ENCODE peak calls at places on chromosomes 5 and 9, in four cellular contexts. T is GM23248, E is prostate gland, H is heart right ventricle. R is an unnamed sample.

GRCh38 chr5:1983919-1984695 is 101.4 kb upstream of the IRX4 start:
- DNase-seq in H (no peak), T (no peak), E (no peak), R (no peak)

GRCh38 chr5:53948598-53948997 is 361.8 kb downstream of the ARL15 start:
- DNase-seq in E (no peak), H (no peak), T (no peak), R (no peak)

GRCh38 chr9:91419222-91420191 is 4.1 kb downstream of the NFIL3 start:
- DNase-seq in H (peak; percentile 28), T (peak; percentile 97), E (peak; percentile 16), R (no peak)

GRCh38 chr5:154664869-154665268 is 90.3 kb upstream of the LARP1 start:
- DNase-seq in H (no peak), T (no peak), E (no peak), R (no peak)

GRCh38 chr5:133895979-133896378 is 72.4 kb downstream of the C5orf15 start:
- DNase-seq in E (no peak), H (no peak), T (no peak), R (no peak)

GRCh38 chr5:171981847-171982246 is 24.6 kb downstream of the FBXW11 start:
- DNase-seq in T (no peak), H (no peak), E (no peak), R (no peak)

GRCh38 chr5:51225671-51226419 is 157.4 kb upstream of the ISL1 start:
- DNase-seq in E (no peak), T (peak; percentile 6), H (no peak), R (no peak)

GRCh38 chr5:15550502-15551115 is 50.6 kb downstream of the FBXL7 start:
- DNase-seq in E (peak; percentile 28), T (no peak), H (no peak), R (no peak)

GRCh38 chr5:150143725-150144058 is 12.0 kb downstream of the PDGFRB start:
- DNase-seq in H (no peak), E (no peak), T (peak; percentile 68), R (no peak)

GRCh38 chr9:18422296-18423036 is 51.5 kb upstream of the ADAMTSL1 start:
- DNase-seq in H (no peak), E (no peak), T (no peak), R (no peak)

GRCh38 chr5:151255621-151256286 is 2.8 kb downstream of the GM2A start:
- DNase-seq in H (no peak), T (no peak), E (no peak), R (no peak)

GRCh38 chr5:95669985-95670384 is 12.8 kb downstream of the SPATA9 start:
- DNase-seq in T (no peak), H (no peak), E (no peak), R (no peak)

GRCh38 chr9:21267141-21267540 is 27.3 kb upstream of the IFNA14 start:
- DNase-seq in H (no peak), E (peak; percentile 20), T (no peak), R (no peak)
- H3K27me3 ChIP-seq in H (peaks cover 21% of the 10 kb centered on the region), E (no peaks in the 10 kb centered on the region), T (peaks cover 50% of the 10 kb centered on the region), R (peaks cover 14% of the 10 kb centered on the region)

GRCh38 chr9:135116371-135116770 is 28.9 kb downstream of the OLFM1 start:
- DNase-seq in E (no peak), T (no peak), H (no peak), R (no peak)
- H3K9me3 ChIP-seq in E (no peaks in the 10 kb centered on the region), T (no peaks in the 10 kb centered on the region), H (no peaks in the 10 kb centered on the region), R (no peaks in the 10 kb centered on the region)

GRCh38 chr5:168315991-168316578 is 24.6 kb downstream of the WWC1 start:
- DNase-seq in H (no peak), E (peak; percentile 84), T (no peak), R (peak; percentile 1)
- H3K4me3 ChIP-seq in H (no peak overlapping the region), E (no peak overlapping the region), T (no peak overlapping the region), R (no peak overlapping the region)

GRCh38 chr5:177983763-177984564 is 12.1 kb downstream of the PROP1 start:
- DNase-seq in E (no peak), T (no peak), H (no peak), R (no peak)
- H3K27me3 ChIP-seq in E (no peaks in the 10 kb centered on the region), T (peaks cover 46% of the 10 kb centered on the region), H (peaks cover 82% of the 10 kb centered on the region), R (no peaks in the 10 kb centered on the region)